ENCODE peak calls at places on chromosomes 7 and 10, in six cellular contexts. One of them, this sample, is unnamed.

GRCh38 chr10:81874878-81875679 is at the start of gene NRG3:
- DNase-seq in astrocyte of the spinal cord: no peak
- DNase-seq in activated T-cell treated with anti-CD3 and anti-CD28 coated beads for 24 hours: no peak
- DNase-seq in HCEC 1CT: no peak
- DNase-seq in endothelial cell: peak; percentile 49
- DNase-seq in activated CD4-positive, alpha-beta T cell treated with anti-CD3 and anti-CD28 coated beads, Interleukin-2, amount 50 U/mL, for 24 hours: no peak
- DNase-seq in this sample: no peak

GRCh38 chr10:70909326-70909935 is 21.1 kb upstream of the PCBD1 start:
- DNase-seq in astrocyte of the spinal cord: no peak
- DNase-seq in activated T-cell treated with anti-CD3 and anti-CD28 coated beads for 24 hours: no peak
- DNase-seq in HCEC 1CT: no peak
- DNase-seq in endothelial cell: no peak
- DNase-seq in activated CD4-positive, alpha-beta T cell treated with anti-CD3 and anti-CD28 coated beads, Interleukin-2, amount 50 U/mL, for 24 hours: no peak
- DNase-seq in this sample: no peak

GRCh38 chr7:140724706-140725105 is 28.2 kb downstream of the NDUFB2 start:
- DNase-seq in astrocyte of the spinal cord: no peak
- DNase-seq in activated T-cell treated with anti-CD3 and anti-CD28 coated beads for 24 hours: no peak
- DNase-seq in HCEC 1CT: no peak
- DNase-seq in endothelial cell: no peak
- DNase-seq in activated CD4-positive, alpha-beta T cell treated with anti-CD3 and anti-CD28 coated beads, Interleukin-2, amount 50 U/mL, for 24 hours: no peak
- DNase-seq in this sample: no peak

GRCh38 chr10:13567030-13567429 is 19.7 kb upstream of the PRPF18 start:
- DNase-seq in astrocyte of the spinal cord: no peak
- DNase-seq in activated T-cell treated with anti-CD3 and anti-CD28 coated beads for 24 hours: no peak
- DNase-seq in HCEC 1CT: no peak
- DNase-seq in endothelial cell: no peak
- DNase-seq in activated CD4-positive, alpha-beta T cell treated with anti-CD3 and anti-CD28 coated beads, Interleukin-2, amount 50 U/mL, for 24 hours: no peak
- DNase-seq in this sample: no peak

GRCh38 chr7:116231543-116232401 is 21.4 kb downstream of the TES start:
- DNase-seq in astrocyte of the spinal cord: peak; percentile 80
- DNase-seq in activated T-cell treated with anti-CD3 and anti-CD28 coated beads for 24 hours: no peak
- DNase-seq in HCEC 1CT: peak; percentile 59
- DNase-seq in endothelial cell: no peak
- DNase-seq in activated CD4-positive, alpha-beta T cell treated with anti-CD3 and anti-CD28 coated beads, Interleukin-2, amount 50 U/mL, for 24 hours: no peak
- DNase-seq in this sample: no peak

GRCh38 chr10:73873843-73874215 is 526 bp downstream of the CAMK2G start:
- DNase-seq in astrocyte of the spinal cord: no peak
- DNase-seq in activated T-cell treated with anti-CD3 and anti-CD28 coated beads for 24 hours: no peak
- DNase-seq in HCEC 1CT: no peak
- DNase-seq in endothelial cell: no peak
- DNase-seq in activated CD4-positive, alpha-beta T cell treated with anti-CD3 and anti-CD28 coated beads, Interleukin-2, amount 50 U/mL, for 24 hours: no peak
- DNase-seq in this sample: no peak

GRCh38 chr10:126191192-126191591 is 197.1 kb downstream of the ADAM12 start:
- DNase-seq in astrocyte of the spinal cord: peak; percentile 49
- DNase-seq in activated T-cell treated with anti-CD3 and anti-CD28 coated beads for 24 hours: no peak
- DNase-seq in HCEC 1CT: peak; percentile 50
- DNase-seq in endothelial cell: no peak
- DNase-seq in activated CD4-positive, alpha-beta T cell treated with anti-CD3 and anti-CD28 coated beads, Interleukin-2, amount 50 U/mL, for 24 hours: no peak
- DNase-seq in this sample: no peak

GRCh38 chr7:156985101-156985967 is 25.1 kb downstream of the MNX1 start:
- DNase-seq in astrocyte of the spinal cord: no peak
- DNase-seq in activated T-cell treated with anti-CD3 and anti-CD28 coated beads for 24 hours: no peak
- DNase-seq in HCEC 1CT: no peak
- DNase-seq in endothelial cell: no peak
- DNase-seq in activated CD4-positive, alpha-beta T cell treated with anti-CD3 and anti-CD28 coated beads, Interleukin-2, amount 50 U/mL, for 24 hours: no peak
- DNase-seq in this sample: no peak

GRCh38 chr10:132230557-132231210 is 43.9 kb downstream of the DPYSL4 start:
- DNase-seq in astrocyte of the spinal cord: no peak
- DNase-seq in activated T-cell treated with anti-CD3 and anti-CD28 coated beads for 24 hours: no peak
- DNase-seq in HCEC 1CT: no peak
- DNase-seq in endothelial cell: no peak
- DNase-seq in activated CD4-positive, alpha-beta T cell treated with anti-CD3 and anti-CD28 coated beads, Interleukin-2, amount 50 U/mL, for 24 hours: no peak
- DNase-seq in this sample: no peak

GRCh38 chr7:128027485-128027980 is 3.7 kb downstream of the LRRC4 start:
- DNase-seq in astrocyte of the spinal cord: no peak
- DNase-seq in activated T-cell treated with anti-CD3 and anti-CD28 coated beads for 24 hours: no peak
- DNase-seq in HCEC 1CT: no peak
- DNase-seq in endothelial cell: no peak
- DNase-seq in activated CD4-positive, alpha-beta T cell treated with anti-CD3 and anti-CD28 coated beads, Interleukin-2, amount 50 U/mL, for 24 hours: no peak
- DNase-seq in this sample: no peak

GRCh38 chr10:2077231-2077630 is 339.9 kb upstream of the ADARB2 start:
- DNase-seq in astrocyte of the spinal cord: no peak
- DNase-seq in activated T-cell treated with anti-CD3 and anti-CD28 coated beads for 24 hours: no peak
- DNase-seq in HCEC 1CT: no peak
- DNase-seq in endothelial cell: no peak
- DNase-seq in activated CD4-positive, alpha-beta T cell treated with anti-CD3 and anti-CD28 coated beads, Interleukin-2, amount 50 U/mL, for 24 hours: no peak
- DNase-seq in this sample: no peak

GRCh38 chr10:58280485-58280884 is 11.5 kb downstream of the CISD1 start:
- DNase-seq in astrocyte of the spinal cord: no peak
- DNase-seq in activated T-cell treated with anti-CD3 and anti-CD28 coated beads for 24 hours: no peak
- DNase-seq in HCEC 1CT: no peak
- DNase-seq in endothelial cell: no peak
- DNase-seq in activated CD4-positive, alpha-beta T cell treated with anti-CD3 and anti-CD28 coated beads, Interleukin-2, amount 50 U/mL, for 24 hours: no peak
- DNase-seq in this sample: no peak

GRCh38 chr7:142811154-142811737 is 40.5 kb downstream of the PRSS2 start:
- DNase-seq in astrocyte of the spinal cord: peak; percentile 65
- DNase-seq in activated T-cell treated with anti-CD3 and anti-CD28 coated beads for 24 hours: no peak
- DNase-seq in HCEC 1CT: peak; percentile 71
- DNase-seq in endothelial cell: peak; percentile 44
- DNase-seq in activated CD4-positive, alpha-beta T cell treated with anti-CD3 and anti-CD28 coated beads, Interleukin-2, amount 50 U/mL, for 24 hours: no peak
- DNase-seq in this sample: no peak

GRCh38 chr7:116544488-116544887 is 19.7 kb downstream of the CAV1 start:
- DNase-seq in astrocyte of the spinal cord: no peak
- DNase-seq in activated T-cell treated with anti-CD3 and anti-CD28 coated beads for 24 hours: no peak
- DNase-seq in HCEC 1CT: no peak
- DNase-seq in endothelial cell: no peak
- DNase-seq in activated CD4-positive, alpha-beta T cell treated with anti-CD3 and anti-CD28 coated beads, Interleukin-2, amount 50 U/mL, for 24 hours: no peak
- DNase-seq in this sample: no peak

GRCh38 chr7:16431646-16432424 is 10.5 kb upstream of the CRPPA start:
- DNase-seq in astrocyte of the spinal cord: peak; percentile 14
- DNase-seq in activated T-cell treated with anti-CD3 and anti-CD28 coated beads for 24 hours: no peak
- DNase-seq in HCEC 1CT: peak; percentile 51
- DNase-seq in endothelial cell: peak; percentile 38
- DNase-seq in activated CD4-positive, alpha-beta T cell treated with anti-CD3 and anti-CD28 coated beads, Interleukin-2, amount 50 U/mL, for 24 hours: no peak
- DNase-seq in this sample: no peak

GRCh38 chr7:1651031-1651446 is 19.0 kb upstream of the ELFN1 start:
- DNase-seq in astrocyte of the spinal cord: no peak
- DNase-seq in activated T-cell treated with anti-CD3 and anti-CD28 coated beads for 24 hours: no peak
- DNase-seq in HCEC 1CT: no peak
- DNase-seq in endothelial cell: no peak
- DNase-seq in activated CD4-positive, alpha-beta T cell treated with anti-CD3 and anti-CD28 coated beads, Interleukin-2, amount 50 U/mL, for 24 hours: no peak
- DNase-seq in this sample: no peak

GRCh38 chr7:80480566-80480965 is 31.3 kb downstream of the GNAT3 start:
- DNase-seq in astrocyte of the spinal cord: no peak
- DNase-seq in activated T-cell treated with anti-CD3 and anti-CD28 coated beads for 24 hours: no peak
- DNase-seq in HCEC 1CT: no peak
- DNase-seq in endothelial cell: no peak
- DNase-seq in activated CD4-positive, alpha-beta T cell treated with anti-CD3 and anti-CD28 coated beads, Interleukin-2, amount 50 U/mL, for 24 hours: no peak
- DNase-seq in this sample: no peak

GRCh38 chr7:3028767-3029111 is 14.9 kb downstream of the CARD11 start:
- DNase-seq in astrocyte of the spinal cord: no peak
- DNase-seq in activated T-cell treated with anti-CD3 and anti-CD28 coated beads for 24 hours: no peak
- DNase-seq in HCEC 1CT: no peak
- DNase-seq in endothelial cell: no peak
- DNase-seq in activated CD4-positive, alpha-beta T cell treated with anti-CD3 and anti-CD28 coated beads, Interleukin-2, amount 50 U/mL, for 24 hours: no peak
- DNase-seq in this sample: no peak

GRCh38 chr7:81769891-81770818 is at the start of gene HGF:
- DNase-seq in astrocyte of the spinal cord: peak; percentile 52
- DNase-seq in activated T-cell treated with anti-CD3 and anti-CD28 coated beads for 24 hours: no peak
- DNase-seq in HCEC 1CT: peak; percentile 82
- DNase-seq in endothelial cell: no peak
- DNase-seq in activated CD4-positive, alpha-beta T cell treated with anti-CD3 and anti-CD28 coated beads, Interleukin-2, amount 50 U/mL, for 24 hours: no peak
- DNase-seq in this sample: no peak

GRCh38 chr7:620052-620451 is 100.4 kb upstream of the PDGFA start:
- DNase-seq in astrocyte of the spinal cord: peak; percentile 87
- DNase-seq in activated T-cell treated with anti-CD3 and anti-CD28 coated beads for 24 hours: no peak
- DNase-seq in HCEC 1CT: peak; percentile 62
- DNase-seq in endothelial cell: no peak
- DNase-seq in activated CD4-positive, alpha-beta T cell treated with anti-CD3 and anti-CD28 coated beads, Interleukin-2, amount 50 U/mL, for 24 hours: peak; percentile 49
- DNase-seq in this sample: no peak

GRCh38 chr7:10939237-10939910 is 34.3 kb upstream of the PHF14 start:
- DNase-seq in astrocyte of the spinal cord: no peak
- DNase-seq in activated T-cell treated with anti-CD3 and anti-CD28 coated beads for 24 hours: no peak
- DNase-seq in HCEC 1CT: peak; percentile 6
- DNase-seq in endothelial cell: no peak
- DNase-seq in activated CD4-positive, alpha-beta T cell treated with anti-CD3 and anti-CD28 coated beads, Interleukin-2, amount 50 U/mL, for 24 hours: peak; percentile 2
- DNase-seq in this sample: no peak

GRCh38 chr7:92504563-92504962 is 23.8 kb downstream of the PEX1 start:
- DNase-seq in astrocyte of the spinal cord: no peak
- DNase-seq in activated T-cell treated with anti-CD3 and anti-CD28 coated beads for 24 hours: no peak
- DNase-seq in HCEC 1CT: no peak
- DNase-seq in endothelial cell: no peak
- DNase-seq in activated CD4-positive, alpha-beta T cell treated with anti-CD3 and anti-CD28 coated beads, Interleukin-2, amount 50 U/mL, for 24 hours: no peak
- DNase-seq in this sample: no peak

GRCh38 chr10:123945506-123945905 is 53.9 kb upstream of the CPXM2 start:
- DNase-seq in astrocyte of the spinal cord: no peak
- DNase-seq in activated T-cell treated with anti-CD3 and anti-CD28 coated beads for 24 hours: no peak
- DNase-seq in HCEC 1CT: no peak
- DNase-seq in endothelial cell: no peak
- DNase-seq in activated CD4-positive, alpha-beta T cell treated with anti-CD3 and anti-CD28 coated beads, Interleukin-2, amount 50 U/mL, for 24 hours: no peak
- DNase-seq in this sample: no peak

GRCh38 chr10:68192113-68192512 is 39.8 kb downstream of the ATOH7 start:
- DNase-seq in astrocyte of the spinal cord: no peak
- DNase-seq in activated T-cell treated with anti-CD3 and anti-CD28 coated beads for 24 hours: no peak
- DNase-seq in HCEC 1CT: peak; percentile 59
- DNase-seq in endothelial cell: no peak
- DNase-seq in activated CD4-positive, alpha-beta T cell treated with anti-CD3 and anti-CD28 coated beads, Interleukin-2, amount 50 U/mL, for 24 hours: no peak
- DNase-seq in this sample: no peak

This sample was measured in stimulated activated naive B cell treated with anti-CD40 and anti-IgM and Interleukin-4, amounts not matched to agents 10 μg/mL and 1 μg/mL and 100 μg/mL, for 72 hours.